ENCODE peak calls at places on chromosomes 16 and 17, in nine cellular contexts. H, E, Q, Y, C, J, A, D and K are unnamed samples.

GRCh38 chr16:12526521-12526920 is 277.2 kb downstream of the CPPED1 start:
- DNase-seq in H (no peak), E (no peak), J (no peak), A (no peak), Q (no peak), C (no peak), D (no peak), Y (no peak), K (no peak)

GRCh38 chr16:57045694-57046381 is 46.5 kb upstream of the CPNE2 start:
- DNase-seq in D (peak; percentile 61), J (peak; percentile 75), E (no peak), A (no peak), H (peak; percentile 54), Q (peak; percentile 74), C (peak; percentile 63), Y (no peak), K (peak; percentile 86)

GRCh38 chr17:44543213-44543904 is 13.9 kb upstream of the FZD2 start:
- DNase-seq in Y (peak; percentile 77), D (no peak), H (no peak), J (no peak), E (no peak), A (no peak), C (no peak), Q (no peak), K (no peak)

GRCh38 chr17:68054296-68054900 is 18.9 kb downstream of the KPNA2 start:
- DNase-seq in C (peak; percentile 35), D (no peak), E (no peak), H (no peak), Q (peak; percentile 25), A (peak; percentile 57), J (no peak), Y (peak; percentile 46), K (no peak)

GRCh38 chr16:29816694-29817441 is 916 bp downstream of the PAGR1 start:
- DNase-seq in Y (no peak), D (peak; percentile 63), Q (peak; percentile 66), C (peak; percentile 70), A (no peak), J (peak; percentile 61), E (peak; percentile 88), H (peak; percentile 57), K (peak; percentile 62)

GRCh38 chr17:64661731-64661980 is 451 bp downstream of the SMURF2 start:
- DNase-seq in D (no peak), Y (no peak), H (no peak), J (no peak), C (peak; percentile 68), A (peak; percentile 45), E (no peak), Q (no peak), K (no peak)

GRCh38 chr16:84884311-84885023 is 64.7 kb downstream of the CRISPLD2 start:
- DNase-seq in H (no peak), D (peak; percentile 68), E (no peak), A (no peak), J (no peak), Q (peak; percentile 47), C (peak; percentile 35), Y (no peak), K (no peak)

GRCh38 chr16:74099530-74099929 is 197.1 kb upstream of the PSMD7 start:
- DNase-seq in H (no peak), D (no peak), C (no peak), J (no peak), A (no peak), Q (no peak), Y (no peak), E (no peak), K (no peak)

GRCh38 chr16:49527621-49528020 is 154.0 kb downstream of the C16orf78 start:
- DNase-seq in H (no peak), J (no peak), Q (no peak), A (no peak), D (no peak), E (no peak), Y (no peak), C (no peak), K (no peak)

GRCh38 chr17:40559016-40559853 is 6.0 kb downstream of the CCR7 start:
- DNase-seq in H (no peak), Y (no peak), C (no peak), J (no peak), D (no peak), Q (no peak), E (peak; percentile 53), A (no peak), K (no peak)

GRCh38 chr16:89949756-89950155 is 1.2 kb downstream of the DEF8 start:
- DNase-seq in C (no peak), E (no peak), A (no peak), Y (no peak), D (no peak), Q (no peak), H (no peak), J (no peak), K (no peak)
- H3K4me3 ChIP-seq in C (peak overlapping the region; percentile 66), E (no peak overlapping the region), A (no peak overlapping the region), Y (peak overlapping the region; percentile 52), D (peak overlapping the region; percentile 56), Q (peak overlapping the region; percentile 81), H (peak overlapping the region; percentile 50), J (peak overlapping the region; percentile 68), K (peak overlapping the region; percentile 50)

GRCh38 chr17:76074390-76075363 is at the start of gene GALR2:
- DNase-seq in E (peak; percentile 61), A (no peak), Y (no peak), J (no peak), H (no peak), D (peak; percentile 35), C (no peak), Q (no peak), K (no peak)
- H3K4me3 ChIP-seq in E (no peak within 1 kb of the TSS), A (no peak within 1 kb of the TSS), Y (no peak within 1 kb of the TSS), J (peak within 1 kb of the TSS; percentile 28), H (no peak within 1 kb of the TSS), D (no peak within 1 kb of the TSS), C (peak within 1 kb of the TSS; percentile 25), Q (peak within 1 kb of the TSS; percentile 40), K (no peak within 1 kb of the TSS)

GRCh38 chr17:16440814-16441629 is 25.7 kb downstream of the TRPV2 start:
- DNase-seq in H (no peak), E (no peak), C (no peak), J (no peak), A (no peak), D (no peak), Y (no peak), Q (no peak), K (no peak)
- H3K4me3 ChIP-seq in H (no peak overlapping the region), E (peak overlapping the region; percentile 77), C (no peak overlapping the region), J (peak overlapping the region; percentile 96), A (no peak overlapping the region), D (peak overlapping the region; percentile 99), Y (peak overlapping the region; percentile 88), Q (peak overlapping the region; percentile 98), K (no peak overlapping the region)

GRCh38 chr16:21593530-21594289 is 5.7 kb upstream of the METTL9 start:
- DNase-seq in H (no peak), A (no peak), E (no peak), D (no peak), J (no peak), C (no peak), Y (no peak), Q (no peak), K (no peak)

GRCh38 chr16:21584817-21585216 is 14.6 kb upstream of the METTL9 start:
- DNase-seq in A (no peak), Y (no peak), E (no peak), H (no peak), Q (no peak), D (no peak), C (no peak), J (no peak), K (no peak)

GRCh38 chr16:21590791-21591190 is 8.6 kb upstream of the METTL9 start:
- DNase-seq in H (no peak), Q (no peak), C (no peak), E (no peak), D (no peak), J (no peak), Y (no peak), A (no peak), K (no peak)

GRCh38 chr16:21589551-21589950 is 9.8 kb upstream of the METTL9 start:
- DNase-seq in J (no peak), A (no peak), D (no peak), Q (no peak), C (no peak), H (no peak), Y (no peak), E (no peak), K (no peak)

GRCh38 chr16:21590287-21590686 is 9.1 kb upstream of the METTL9 start:
- DNase-seq in J (no peak), D (no peak), E (no peak), Y (peak; percentile 45), H (no peak), C (no peak), Q (no peak), A (no peak), K (no peak)
- H3K4me3 ChIP-seq in J (no peak overlapping the region), D (no peak overlapping the region), E (no peak overlapping the region), Y (no peak overlapping the region), H (no peak overlapping the region), C (no peak overlapping the region), Q (no peak overlapping the region), A (no peak overlapping the region), K (no peak overlapping the region)

DNA sequence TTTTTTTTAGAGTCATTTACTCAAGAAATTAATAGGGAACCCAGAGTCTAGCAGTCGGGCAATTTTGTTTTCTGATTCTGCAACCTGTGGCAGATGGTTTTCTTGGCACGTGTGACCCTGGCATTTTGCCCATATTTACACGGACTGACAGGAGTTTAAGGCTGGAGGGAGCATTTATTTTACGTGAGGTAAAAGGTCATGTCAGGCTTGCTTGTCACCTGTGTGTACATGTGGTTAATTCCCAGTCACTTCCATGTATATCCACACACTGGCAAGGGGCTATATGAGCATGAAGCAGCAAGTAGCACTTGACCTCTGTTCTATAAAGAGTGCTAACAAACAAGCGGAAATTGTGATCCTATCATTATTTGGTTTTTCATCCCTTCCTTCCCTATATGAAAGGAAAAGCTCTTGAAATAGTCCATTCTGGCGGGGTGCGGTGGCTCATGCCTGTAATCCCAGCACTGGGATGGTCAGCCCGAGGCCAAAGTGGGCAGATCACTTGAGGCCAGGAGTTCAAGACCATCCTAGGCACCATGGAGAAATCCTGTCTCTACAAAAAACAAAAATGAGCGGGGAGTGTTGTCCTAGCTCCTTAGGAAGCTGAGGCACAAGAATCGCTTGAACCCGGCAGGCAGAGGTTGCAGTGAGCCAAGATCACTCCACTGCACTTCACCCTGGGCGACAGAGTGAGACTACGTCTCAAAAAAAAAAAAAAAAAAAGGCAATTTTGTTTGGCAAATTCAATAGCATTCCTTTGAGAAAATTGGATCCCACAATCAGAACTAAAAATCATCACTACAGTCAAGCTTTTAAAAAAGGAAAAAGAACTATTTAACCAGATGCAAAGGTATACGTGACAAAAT is 2.1 kb downstream of the SPAG9 start:
- DNase-seq in C (no peak), A (peak; percentile 58), H (no peak), Y (no peak), E (no peak), J (peak; percentile 34), Q (no peak), D (no peak), K (no peak)
- H3K4me3 ChIP-seq in C (peak overlapping the region; percentile 93), A (no peak overlapping the region), H (peak overlapping the region; percentile 96), Y (peak overlapping the region; percentile 96), E (peak overlapping the region; percentile 97), J (peak overlapping the region; percentile 99), Q (peak overlapping the region; percentile 96), D (peak overlapping the region; percentile 97), K (peak overlapping the region; percentile 100)